ENCODE peak calls at places on chromosomes 2 and 18, in ten cellular contexts. One of them, this sample, is unnamed.

GRCh38 chr18:21183670-21184069 is 58.4 kb upstream of the GREB1L start:
- ATAC-seq in heart right ventricle: no peak
- ATAC-seq in activated B cell treated with CpG ODN at 0.5 μM for 24 hours: no peak
- ATAC-seq in lower lobe of right lung: no peak
- ATAC-seq in IMR-90: no peak
- ATAC-seq in PC-3: peak
- ATAC-seq in heart left ventricle: no peak
- ATAC-seq in omental fat pad: no peak
- ATAC-seq in naive thymus-derived CD4-positive, alpha-beta T cell: no peak
- ATAC-seq in HCT116: no peak
- ATAC-seq in this sample: peak

GRCh38 chr2:179069685-179070084 is 19.7 kb upstream of the CCDC141 start:
- ATAC-seq in heart right ventricle: no peak
- ATAC-seq in activated B cell treated with CpG ODN at 0.5 μM for 24 hours: no peak
- ATAC-seq in lower lobe of right lung: no peak
- ATAC-seq in IMR-90: no peak
- ATAC-seq in PC-3: no peak
- ATAC-seq in heart left ventricle: no peak
- ATAC-seq in omental fat pad: no peak
- ATAC-seq in naive thymus-derived CD4-positive, alpha-beta T cell: no peak
- ATAC-seq in HCT116: no peak
- ATAC-seq in this sample: no peak

GRCh38 chr2:25000503-25001328 is 29.0 kb upstream of the DNAJC27 start:
- ATAC-seq in heart right ventricle: no peak
- ATAC-seq in activated B cell treated with CpG ODN at 0.5 μM for 24 hours: no peak
- ATAC-seq in lower lobe of right lung: no peak
- ATAC-seq in IMR-90: peak
- ATAC-seq in PC-3: peak
- ATAC-seq in heart left ventricle: no peak
- ATAC-seq in omental fat pad: no peak
- ATAC-seq in naive thymus-derived CD4-positive, alpha-beta T cell: no peak
- ATAC-seq in HCT116: no peak
- ATAC-seq in this sample: peak

GRCh38 chr2:207683879-207684627 is 27.4 kb upstream of the CCNYL1 start:
- ATAC-seq in heart right ventricle: no peak
- ATAC-seq in activated B cell treated with CpG ODN at 0.5 μM for 24 hours: no peak
- ATAC-seq in lower lobe of right lung: no peak
- ATAC-seq in IMR-90: peak
- ATAC-seq in PC-3: peak
- ATAC-seq in heart left ventricle: no peak
- ATAC-seq in omental fat pad: no peak
- ATAC-seq in naive thymus-derived CD4-positive, alpha-beta T cell: no peak
- ATAC-seq in HCT116: peak
- ATAC-seq in this sample: peak

GRCh38 chr18:70322928-70323327 is 34.1 kb downstream of the SOCS6 start:
- ATAC-seq in heart right ventricle: no peak
- ATAC-seq in activated B cell treated with CpG ODN at 0.5 μM for 24 hours: no peak
- ATAC-seq in lower lobe of right lung: no peak
- ATAC-seq in IMR-90: peak
- ATAC-seq in PC-3: no peak
- ATAC-seq in heart left ventricle: peak
- ATAC-seq in omental fat pad: no peak
- ATAC-seq in naive thymus-derived CD4-positive, alpha-beta T cell: no peak
- ATAC-seq in HCT116: peak
- ATAC-seq in this sample: no peak

GRCh38 chr18:48682768-48683167 is 143.9 kb downstream of the CTIF start:
- ATAC-seq in heart right ventricle: no peak
- ATAC-seq in activated B cell treated with CpG ODN at 0.5 μM for 24 hours: no peak
- ATAC-seq in lower lobe of right lung: no peak
- ATAC-seq in IMR-90: no peak
- ATAC-seq in PC-3: no peak
- ATAC-seq in heart left ventricle: no peak
- ATAC-seq in omental fat pad: no peak
- ATAC-seq in naive thymus-derived CD4-positive, alpha-beta T cell: no peak
- ATAC-seq in HCT116: no peak
- ATAC-seq in this sample: no peak

GRCh38 chr2:196274387-196274809 is 103.0 kb upstream of the STK17B start:
- ATAC-seq in heart right ventricle: peak
- ATAC-seq in activated B cell treated with CpG ODN at 0.5 μM for 24 hours: peak
- ATAC-seq in lower lobe of right lung: peak
- ATAC-seq in IMR-90: peak
- ATAC-seq in PC-3: no peak
- ATAC-seq in heart left ventricle: peak
- ATAC-seq in omental fat pad: peak
- ATAC-seq in naive thymus-derived CD4-positive, alpha-beta T cell: peak
- ATAC-seq in HCT116: no peak
- ATAC-seq in this sample: peak

GRCh38 chr2:239081046-239081445 is 233.2 kb downstream of the TWIST2 start:
- ATAC-seq in heart right ventricle: no peak
- ATAC-seq in activated B cell treated with CpG ODN at 0.5 μM for 24 hours: no peak
- ATAC-seq in lower lobe of right lung: no peak
- ATAC-seq in IMR-90: no peak
- ATAC-seq in PC-3: no peak
- ATAC-seq in heart left ventricle: no peak
- ATAC-seq in omental fat pad: no peak
- ATAC-seq in naive thymus-derived CD4-positive, alpha-beta T cell: no peak
- ATAC-seq in HCT116: no peak
- ATAC-seq in this sample: no peak

GRCh38 chr2:84212611-84213314 is 246.3 kb downstream of the SUCLG1 start:
- ATAC-seq in heart right ventricle: no peak
- ATAC-seq in activated B cell treated with CpG ODN at 0.5 μM for 24 hours: no peak
- ATAC-seq in lower lobe of right lung: no peak
- ATAC-seq in IMR-90: no peak
- ATAC-seq in PC-3: no peak
- ATAC-seq in heart left ventricle: no peak
- ATAC-seq in omental fat pad: no peak
- ATAC-seq in naive thymus-derived CD4-positive, alpha-beta T cell: no peak
- ATAC-seq in HCT116: no peak
- ATAC-seq in this sample: no peak

GRCh38 chr2:127619901-127620705 is 25.9 kb upstream of the GPR17 start:
- ATAC-seq in heart right ventricle: no peak
- ATAC-seq in activated B cell treated with CpG ODN at 0.5 μM for 24 hours: peak
- ATAC-seq in lower lobe of right lung: no peak
- ATAC-seq in IMR-90: no peak
- ATAC-seq in PC-3: peak
- ATAC-seq in heart left ventricle: no peak
- ATAC-seq in omental fat pad: no peak
- ATAC-seq in naive thymus-derived CD4-positive, alpha-beta T cell: no peak
- ATAC-seq in HCT116: no peak
- ATAC-seq in this sample: no peak

GRCh38 chr2:220458051-220458450 is 830.6 kb downstream of the SLC4A3 start:
- ATAC-seq in heart right ventricle: no peak
- ATAC-seq in activated B cell treated with CpG ODN at 0.5 μM for 24 hours: no peak
- ATAC-seq in lower lobe of right lung: no peak
- ATAC-seq in IMR-90: no peak
- ATAC-seq in PC-3: no peak
- ATAC-seq in heart left ventricle: no peak
- ATAC-seq in omental fat pad: no peak
- ATAC-seq in naive thymus-derived CD4-positive, alpha-beta T cell: no peak
- ATAC-seq in HCT116: no peak
- ATAC-seq in this sample: no peak

GRCh38 chr2:197052371-197052770 is 125.9 kb upstream of the PGAP1 start:
- ATAC-seq in heart right ventricle: peak
- ATAC-seq in activated B cell treated with CpG ODN at 0.5 μM for 24 hours: no peak
- ATAC-seq in lower lobe of right lung: no peak
- ATAC-seq in IMR-90: no peak
- ATAC-seq in PC-3: no peak
- ATAC-seq in heart left ventricle: no peak
- ATAC-seq in omental fat pad: no peak
- ATAC-seq in naive thymus-derived CD4-positive, alpha-beta T cell: peak
- ATAC-seq in HCT116: no peak
- ATAC-seq in this sample: peak

GRCh38 chr2:42371621-42372473 is 10.8 kb upstream of the COX7A2L start:
- ATAC-seq in heart right ventricle: no peak
- ATAC-seq in activated B cell treated with CpG ODN at 0.5 μM for 24 hours: no peak
- ATAC-seq in lower lobe of right lung: no peak
- ATAC-seq in IMR-90: peak
- ATAC-seq in PC-3: no peak
- ATAC-seq in heart left ventricle: no peak
- ATAC-seq in omental fat pad: no peak
- ATAC-seq in naive thymus-derived CD4-positive, alpha-beta T cell: no peak
- ATAC-seq in HCT116: no peak
- ATAC-seq in this sample: peak

GRCh38 chr2:16828828-16829160 is 163.2 kb upstream of the CYRIA start:
- ATAC-seq in heart right ventricle: no peak
- ATAC-seq in activated B cell treated with CpG ODN at 0.5 μM for 24 hours: no peak
- ATAC-seq in lower lobe of right lung: no peak
- ATAC-seq in IMR-90: no peak
- ATAC-seq in PC-3: no peak
- ATAC-seq in heart left ventricle: no peak
- ATAC-seq in omental fat pad: no peak
- ATAC-seq in naive thymus-derived CD4-positive, alpha-beta T cell: no peak
- ATAC-seq in HCT116: no peak
- ATAC-seq in this sample: no peak

GRCh38 chr2:158717366-158718195 is 77.5 kb upstream of the DAPL1 start:
- ATAC-seq in heart right ventricle: no peak
- ATAC-seq in activated B cell treated with CpG ODN at 0.5 μM for 24 hours: no peak
- ATAC-seq in lower lobe of right lung: no peak
- ATAC-seq in IMR-90: no peak
- ATAC-seq in PC-3: no peak
- ATAC-seq in heart left ventricle: no peak
- ATAC-seq in omental fat pad: no peak
- ATAC-seq in naive thymus-derived CD4-positive, alpha-beta T cell: no peak
- ATAC-seq in HCT116: no peak
- ATAC-seq in this sample: no peak

This sample was measured in SK-N-SH treated with all-trans-retinoic acid at 6 μM for 48 hours.